ENCODE peak calls at places on chromosomes 12 and 14, in seven cellular contexts. G, B, K, Y, F, O and W are unnamed samples. For H3K4me1, the result is how much of the 10 kb centered on the place peaks cover.

GRCh38 chr12:85653731-85654455 is 182.3 kb downstream of the RASSF9 start:
- DNase-seq in G (no peak), B (no peak), K (no peak), Y (no peak), F (no peak), O (no peak), W (no peak)

GRCh38 chr12:95790912-95791849 is 617 bp upstream of the NTN4 start:
- DNase-seq in G (peak), B (peak), K (peak), Y (peak), F (peak), O (peak), W (peak)

GRCh38 chr12:83666690-83667089 is 980.0 kb downstream of the TMTC2 start:
- DNase-seq in G (no peak), B (no peak), K (no peak), Y (no peak), F (no peak), O (no peak), W (no peak)

GRCh38 chr12:19577131-19577530 is 137.8 kb downstream of the AEBP2 start:
- DNase-seq in G (no peak), B (no peak), K (no peak), Y (no peak), F (no peak), O (no peak), W (no peak)

GRCh38 chr12:132029503-132030300 is 80.0 kb downstream of the EP400 start:
- DNase-seq in G (no peak), B (peak), K (no peak), Y (no peak), F (no peak), O (no peak), W (peak)

GRCh38 chr12:31275491-31275890 is 50.5 kb downstream of the SINHCAF start:
- DNase-seq in G (no peak), B (no peak), K (no peak), Y (no peak), F (no peak), O (no peak), W (no peak)

GRCh38 chr14:77097006-77097688 is 911 bp upstream of the CIPC start:
- DNase-seq in G (no peak), B (no peak), K (no peak), Y (no peak), F (no peak), O (no peak), W (no peak)

GRCh38 chr12:571795-572531 is 91.3 kb downstream of the NINJ2 start:
- DNase-seq in G (peak), B (peak), K (peak), Y (peak), F (no peak), O (no peak), W (peak)

GRCh38 chr12:8722286-8722685 is 24.5 kb downstream of the RIMKLB start:
- DNase-seq in G (no peak), B (no peak), K (no peak), Y (no peak), F (no peak), O (no peak), W (no peak)

GRCh38 chr14:58752782-58753181 is 115.0 kb downstream of the DACT1 start:
- DNase-seq in G (peak), B (peak), K (peak), Y (peak), F (peak), O (peak), W (peak)

GRCh38 chr12:109885616-109886015 is 5.3 kb upstream of the GLTP start:
- DNase-seq in G (no peak), B (peak), K (peak), Y (no peak), F (no peak), O (no peak), W (no peak)

GRCh38 chr12:60180298-60180697 is 584.5 kb downstream of the SLC16A7 start:
- DNase-seq in G (no peak), B (no peak), K (no peak), Y (no peak), F (no peak), O (no peak), W (no peak)

GRCh38 chr14:101103321-101103901 is 199.9 kb upstream of the RTL1 start:
- DNase-seq in G (no peak), B (peak), K (no peak), Y (no peak), F (peak), O (peak), W (no peak)

GRCh38 chr14:98136420-98136819 is 1135.6 kb downstream of the BCL11B start:
- DNase-seq in G (no peak), B (no peak), K (no peak), Y (no peak), F (no peak), O (no peak), W (no peak)

GRCh38 chr14:106163316-106163715 is 636.9 kb downstream of the TMEM121 start:
- DNase-seq in G (no peak), B (no peak), K (no peak), Y (no peak), F (no peak), O (no peak), W (no peak)

GRCh38 chr12:93048646-93049045 is 119.6 kb upstream of the EEA1 start:
- DNase-seq in G (no peak), B (no peak), K (no peak), Y (no peak), F (no peak), O (no peak), W (no peak)

GRCh38 chr14:94449930-94450329 is 2.7 kb downstream of the SERPINA11 start:
- DNase-seq in G (no peak), B (no peak), K (no peak), Y (no peak), F (no peak), O (no peak), W (no peak)

GRCh38 chr14:94536836-94537235 is 24.4 kb upstream of the SERPINA4 start:
- DNase-seq in G (no peak), B (no peak), K (peak), Y (no peak), F (no peak), O (no peak), W (no peak)

GRCh38 chr12:45547132-45547531 is 182.4 kb upstream of the ARID2 start:
- DNase-seq in G (no peak), B (no peak), K (no peak), Y (no peak), F (no peak), O (no peak), W (no peak)

GRCh38 chr12:93091851-93092558 is 162.9 kb upstream of the EEA1 start:
- DNase-seq in G (no peak), B (no peak), K (no peak), Y (no peak), F (no peak), O (no peak), W (no peak)

GRCh38 chr12:91577586-91578539 is 395.2 kb upstream of the DCN start:
- DNase-seq in G (no peak), B (no peak), K (peak), Y (no peak), F (no peak), O (no peak), W (no peak)

GRCh38 chr12:41014643-41015020 is 173.5 kb upstream of the PDZRN4 start:
- DNase-seq in G (no peak), B (no peak), K (peak), Y (no peak), F (no peak), O (no peak), W (no peak)

GRCh38 chr12:116498471-116498870 is 60.7 kb upstream of the MAP1LC3B2 start:
- DNase-seq in G (no peak), B (no peak), K (no peak), Y (no peak), F (no peak), O (no peak), W (no peak)

GRCh38 chr12:78099806-78100205 is 269.1 kb downstream of the NAV3 start:
- DNase-seq in G (no peak), B (no peak), K (no peak), Y (no peak), F (no peak), O (no peak), W (no peak)

GRCh38 chr12:59007620-59008019 is 87.3 kb upstream of the LRIG3 start:
- DNase-seq in G (no peak), B (no peak), K (no peak), Y (no peak), F (no peak), O (no peak), W (no peak)

GRCh38 chr12:22262309-22262708 is 72.2 kb downstream of the ST8SIA1 start:
- DNase-seq in G (no peak), B (no peak), K (peak), Y (no peak), F (no peak), O (no peak), W (no peak)

GRCh38 chr12:44000309-44000952 is 164.6 kb downstream of the TMEM117 start:
- DNase-seq in G (no peak), B (no peak), K (peak), Y (no peak), F (no peak), O (no peak), W (no peak)

GRCh38 chr12:67155863-67156262 is 113.3 kb upstream of the CAND1 start:
- DNase-seq in G (no peak), B (no peak), K (peak), Y (no peak), F (no peak), O (no peak), W (no peak)

GRCh38 chr12:54000105-54000773 is at the start of gene HOXC9:
- DNase-seq in G (no peak), B (peak), K (no peak), Y (no peak), F (no peak), O (no peak), W (no peak)

GRCh38 chr12:68981536-68981935 is 48.6 kb upstream of the CPM start:
- DNase-seq in G (no peak), B (no peak), K (no peak), Y (no peak), F (no peak), O (no peak), W (no peak)

GRCh38 chr12:50603817-50604639 is 99.2 kb downstream of the DIP2B start:
- DNase-seq in G (no peak), B (no peak), K (no peak), Y (no peak), F (peak), O (no peak), W (no peak)

GRCh38 chr12:67042697-67043131 is 226.4 kb upstream of the CAND1 start:
- DNase-seq in G (no peak), B (no peak), K (peak), Y (no peak), F (no peak), O (no peak), W (no peak)

GRCh38 chr12:43226151-43226550 is 325.9 kb downstream of the ADAMTS20 start:
- DNase-seq in G (no peak), B (no peak), K (no peak), Y (no peak), F (no peak), O (no peak), W (no peak)

GRCh38 chr12:67747869-67748760 is 99.6 kb downstream of the DYRK2 start:
- DNase-seq in G (no peak), B (peak), K (peak), Y (no peak), F (no peak), O (no peak), W (no peak)

GRCh38 chr12:108833355-108833733 is 24.0 kb downstream of the SSH1 start:
- DNase-seq in G (no peak), B (no peak), K (peak), Y (no peak), F (no peak), O (peak), W (peak)

DNA sequence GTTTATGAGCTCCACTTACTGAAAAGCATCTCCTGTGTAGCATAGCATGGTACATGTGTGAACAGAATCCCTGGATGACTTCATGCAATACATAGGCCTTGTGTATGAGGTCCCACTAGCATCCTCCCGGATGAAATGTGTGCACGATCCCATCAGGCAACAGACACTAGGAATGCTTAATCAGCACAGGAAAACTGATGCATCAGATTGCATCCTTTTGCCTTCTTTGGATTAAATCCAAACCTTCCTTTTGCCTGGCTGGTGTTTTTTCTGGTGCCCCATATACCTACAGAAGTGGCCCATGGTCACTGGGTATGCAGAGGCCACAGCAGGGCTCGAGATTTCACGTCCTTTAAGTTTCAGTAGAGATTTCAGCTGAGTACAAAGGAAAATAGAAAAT is 120.9 kb upstream of the COCH start:
- DNase-seq in G (no peak), B (no peak), K (no peak), Y (no peak), F (no peak), O (no peak), W (no peak)
- TF ChIP-seq CTCF in G (no peak), B (no peak), K (no peak), Y (no peak), F (no peak), O (no peak), W (no peak)

GRCh38 chr12:51866762-51867161 is 18.2 kb upstream of the FIGNL2 start:
- DNase-seq in G (no peak), B (no peak), K (no peak), Y (no peak), F (no peak), O (no peak), W (peak)

GRCh38 chr12:51864701-51865469 is 16.4 kb upstream of the FIGNL2 start:
- DNase-seq in G (no peak), B (no peak), K (no peak), Y (no peak), F (no peak), O (peak), W (no peak)

GRCh38 chr12:51866324-51866723 is 17.8 kb upstream of the FIGNL2 start:
- DNase-seq in G (no peak), B (no peak), K (no peak), Y (no peak), F (no peak), O (no peak), W (peak)

GRCh38 chr12:51865470-51865745 is 16.9 kb upstream of the FIGNL2 start:
- DNase-seq in G (no peak), B (no peak), K (no peak), Y (no peak), F (no peak), O (no peak), W (no peak)

GRCh38 chr12:51865757-51866270 is 17.3 kb upstream of the FIGNL2 start:
- DNase-seq in G (no peak), B (no peak), K (no peak), Y (no peak), F (no peak), O (no peak), W (peak)
- H3K4me3 ChIP-seq in G (no peak), B (no peak), K (no peak), Y (no peak), F (no peak), O (no peak), W (no peak)

GRCh38 chr12:27551172-27551840 is 27.3 kb downstream of the PPFIBP1 start:
- DNase-seq in G (no peak), B (no peak), K (no peak), Y (no peak), F (no peak), O (no peak), W (no peak)
- H3K4me1 ChIP-seq in G (half or more), B (under half), K (half or more), Y (half or more), F (under half), O (under half), W (half or more)

GRCh38 chr14:104726600-104727451 is 2.8 kb downstream of the ADSS1 start:
- DNase-seq in G (no peak), B (no peak), K (peak), Y (no peak), F (no peak), O (no peak), W (no peak)
- TF ChIP-seq CTCF in G (no peak), B (no peak), K (no peak), Y (no peak), F (no peak), O (no peak), W (no peak)

GRCh38 chr14:84021433-84021832 is 1508.5 kb upstream of the FLRT2 start:
- DNase-seq in G (no peak), B (no peak), K (no peak), Y (no peak), F (no peak), O (no peak), W (no peak)

GRCh38 chr14:84017533-84017932 is 1512.4 kb upstream of the FLRT2 start:
- DNase-seq in G (no peak), B (no peak), K (no peak), Y (no peak), F (no peak), O (no peak), W (no peak)
- H3K4me3 ChIP-seq in G (no peak), B (no peak), K (no peak), Y (no peak), F (no peak), O (no peak), W (no peak)

DNA sequence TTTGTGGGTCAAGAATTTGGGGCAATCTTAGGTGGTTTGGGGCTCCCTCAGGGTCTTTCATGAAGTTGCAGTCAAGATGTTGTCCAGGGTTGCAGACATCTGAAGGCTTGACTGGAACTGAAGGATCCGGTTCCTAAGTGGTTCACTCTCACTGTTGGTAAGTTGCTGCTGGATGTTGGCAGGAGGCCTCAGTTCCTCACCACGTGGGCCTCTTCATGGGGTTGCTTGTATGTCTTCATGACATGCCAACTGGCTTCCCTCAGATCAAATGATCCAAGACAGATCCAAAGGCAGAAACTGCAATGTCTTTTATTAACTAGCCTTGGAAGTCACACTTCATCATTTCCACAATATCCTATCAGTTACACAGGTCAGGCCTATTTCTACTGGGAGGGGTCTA is 49.2 kb downstream of the ARF6 start:
- DNase-seq in G (no peak), B (no peak), K (no peak), Y (peak), F (no peak), O (no peak), W (no peak)
- H3K4me1 ChIP-seq in G (under half), B (under half), K (under half), Y (under half), F (under half), O (half or more), W (under half)

DNA sequence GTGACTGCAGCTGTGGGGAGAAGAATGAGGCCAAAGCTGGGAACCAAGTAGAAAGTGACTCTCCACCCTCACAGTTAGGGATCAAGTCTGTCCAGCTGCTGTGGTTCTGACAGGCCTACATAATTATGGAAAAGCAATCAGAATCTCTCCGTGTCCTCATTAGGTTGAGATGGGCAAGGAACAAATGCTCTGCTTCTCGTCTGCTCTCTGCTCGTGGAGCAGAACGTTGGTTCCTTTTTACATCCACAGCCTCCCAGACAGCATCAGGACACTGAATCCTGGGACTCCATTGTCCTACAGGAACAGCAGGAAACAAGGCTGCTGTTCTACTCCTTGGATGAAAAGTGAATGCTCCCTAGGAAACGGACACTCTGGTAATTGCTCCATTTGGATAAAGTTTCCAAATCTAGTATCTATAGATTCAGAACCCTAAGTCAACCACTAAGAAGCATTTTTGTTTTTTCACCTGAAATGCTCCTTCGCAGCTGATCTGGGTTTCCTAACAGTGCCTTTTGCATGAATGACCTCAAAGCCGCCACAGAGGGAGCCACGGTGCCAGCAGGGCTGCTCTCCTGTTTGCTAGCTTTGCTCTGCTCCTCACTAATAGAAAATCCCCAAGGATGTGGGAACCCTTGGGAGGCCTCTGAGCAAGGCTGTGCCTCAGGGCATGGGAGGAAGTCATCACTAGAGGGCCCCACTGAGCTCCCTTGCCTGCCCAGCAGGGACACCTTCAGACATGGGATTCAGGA is 102.0 kb downstream of the EGLN3 start:
- DNase-seq in G (peak), B (peak), K (peak), Y (peak), F (peak), O (no peak), W (no peak)
- TF ChIP-seq CTCF in G (peak), B (peak), K (peak), Y (peak), F (no peak), O (peak), W (peak)

DNA sequence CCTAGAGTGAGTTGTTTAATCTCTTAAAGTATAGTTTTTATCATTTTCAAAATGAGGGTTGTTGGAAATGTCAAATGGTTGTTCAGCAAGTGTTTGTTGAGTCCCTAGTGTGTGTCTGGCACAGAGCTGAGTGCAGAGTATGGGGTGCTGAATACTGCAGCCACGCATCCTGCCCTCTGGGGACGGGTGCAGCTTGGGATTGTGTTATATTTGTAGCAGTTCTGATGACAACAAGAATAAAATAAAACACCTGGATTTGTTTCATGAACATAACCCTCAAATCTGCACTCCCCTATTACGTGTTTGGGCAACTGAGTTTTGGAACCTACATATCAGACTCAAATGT is 127.9 kb downstream of the CACNA1C start:
- DNase-seq in G (no peak), B (no peak), K (no peak), Y (no peak), F (no peak), O (no peak), W (no peak)
- H3K4me3 ChIP-seq in G (no peak), B (no peak), K (no peak), Y (no peak), F (no peak), O (no peak), W (no peak)

GRCh38 chr12:104306376-104306775 is 2.8 kb downstream of the EID3 start:
- DNase-seq in G (no peak), B (no peak), K (no peak), Y (no peak), F (no peak), O (no peak), W (no peak)

GRCh38 chr12:104309446-104309993 is 6.0 kb downstream of the EID3 start:
- DNase-seq in G (no peak), B (no peak), K (no peak), Y (no peak), F (no peak), O (no peak), W (no peak)

GRCh38 chr12:104306943-104307654 is 3.6 kb downstream of the EID3 start:
- DNase-seq in G (no peak), B (no peak), K (peak), Y (no peak), F (no peak), O (no peak), W (no peak)

GRCh38 chr12:104305349-104305748 is 1.8 kb downstream of the EID3 start:
- DNase-seq in G (no peak), B (no peak), K (no peak), Y (no peak), F (no peak), O (no peak), W (no peak)

DNA sequence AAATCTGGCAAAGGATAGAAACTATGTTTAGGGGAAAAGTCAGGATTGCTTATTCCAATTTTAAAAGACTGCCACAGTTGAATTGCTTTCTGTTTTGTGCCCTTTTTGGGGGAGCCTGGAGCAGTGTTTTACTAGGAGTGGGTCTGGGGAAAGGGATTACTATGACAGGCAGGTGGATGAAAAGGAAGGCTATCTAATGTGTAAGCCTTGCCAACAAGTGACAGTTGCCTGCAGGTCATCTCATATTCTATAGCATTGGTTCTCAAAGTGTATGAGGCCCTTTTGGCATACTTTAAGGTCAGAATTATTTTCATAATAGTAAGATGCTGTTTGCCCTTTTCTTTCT is 4.1 kb downstream of the EID3 start:
- DNase-seq in G (no peak), B (no peak), K (peak), Y (no peak), F (no peak), O (no peak), W (no peak)
- H3K4me1 ChIP-seq in G (under half), B (under half), K (half or more), Y (under half), F (under half), O (under half), W (under half)